ENCODE peak calls at places on chromosomes 2 and 18, in eight cellular contexts. One of them, this sample, is unnamed.

GRCh38 chr2:108305901-108306300 is 17.2 kb downstream of the SULT1C2 start:
- DNase-seq in EL: peak
- DNase-seq in neural progenitor cell: no peak
- DNase-seq in DMS153: no peak
- DNase-seq in activated naive CD4-positive, alpha-beta T cell treated with anti-CD3 and anti-CD28 coated beads, Interleukin-2, amount 50 U/mL, for 16 hours: no peak
- DNase-seq in GF-D8: no peak
- DNase-seq in midbrain: no peak
- DNase-seq in NCI-H1417 treated with DMSO at 0.1 percent for 48 hours: no peak
- DNase-seq in this sample: peak

GRCh38 chr2:19178175-19178574 is 180.2 kb downstream of the OSR1 start:
- DNase-seq in NCI-H1417 treated with DMSO at 0.1 percent for 48 hours: no peak
- DNase-seq in DMS153: no peak
- DNase-seq in GF-D8: no peak
- DNase-seq in neural progenitor cell: no peak
- DNase-seq in midbrain: no peak
- DNase-seq in EL: peak
- DNase-seq in activated naive CD4-positive, alpha-beta T cell treated with anti-CD3 and anti-CD28 coated beads, Interleukin-2, amount 50 U/mL, for 16 hours: no peak
- DNase-seq in this sample: peak

GRCh38 chr2:53724511-53724910 is 43.1 kb upstream of the CHAC2 start:
- DNase-seq in EL: peak
- DNase-seq in midbrain: no peak
- DNase-seq in GF-D8: no peak
- DNase-seq in DMS153: no peak
- DNase-seq in neural progenitor cell: no peak
- DNase-seq in activated naive CD4-positive, alpha-beta T cell treated with anti-CD3 and anti-CD28 coated beads, Interleukin-2, amount 50 U/mL, for 16 hours: no peak
- DNase-seq in NCI-H1417 treated with DMSO at 0.1 percent for 48 hours: no peak
- DNase-seq in this sample: peak

GRCh38 chr2:54374965-54375364 is 81.2 kb upstream of the SPTBN1 start:
- DNase-seq in activated naive CD4-positive, alpha-beta T cell treated with anti-CD3 and anti-CD28 coated beads, Interleukin-2, amount 50 U/mL, for 16 hours: no peak
- DNase-seq in neural progenitor cell: no peak
- DNase-seq in DMS153: no peak
- DNase-seq in GF-D8: no peak
- DNase-seq in midbrain: no peak
- DNase-seq in NCI-H1417 treated with DMSO at 0.1 percent for 48 hours: no peak
- DNase-seq in EL: no peak
- DNase-seq in this sample: no peak

GRCh38 chr18:5628512-5629255 is 84.9 kb upstream of the EPB41L3 start:
- DNase-seq in neural progenitor cell: peak
- DNase-seq in activated naive CD4-positive, alpha-beta T cell treated with anti-CD3 and anti-CD28 coated beads, Interleukin-2, amount 50 U/mL, for 16 hours: peak
- DNase-seq in midbrain: no peak
- DNase-seq in NCI-H1417 treated with DMSO at 0.1 percent for 48 hours: no peak
- DNase-seq in DMS153: no peak
- DNase-seq in GF-D8: no peak
- DNase-seq in EL: no peak
- DNase-seq in this sample: peak

GRCh38 chr2:230642966-230643365 is 69.7 kb upstream of the CAB39 start:
- DNase-seq in EL: no peak
- DNase-seq in NCI-H1417 treated with DMSO at 0.1 percent for 48 hours: no peak
- DNase-seq in DMS153: no peak
- DNase-seq in midbrain: no peak
- DNase-seq in neural progenitor cell: no peak
- DNase-seq in GF-D8: no peak
- DNase-seq in activated naive CD4-positive, alpha-beta T cell treated with anti-CD3 and anti-CD28 coated beads, Interleukin-2, amount 50 U/mL, for 16 hours: no peak
- DNase-seq in this sample: no peak

GRCh38 chr2:95075440-95075885 is 46.1 kb downstream of the MRPS5 start:
- DNase-seq in NCI-H1417 treated with DMSO at 0.1 percent for 48 hours: no peak
- DNase-seq in EL: no peak
- DNase-seq in DMS153: no peak
- DNase-seq in neural progenitor cell: no peak
- DNase-seq in midbrain: no peak
- DNase-seq in activated naive CD4-positive, alpha-beta T cell treated with anti-CD3 and anti-CD28 coated beads, Interleukin-2, amount 50 U/mL, for 16 hours: no peak
- DNase-seq in GF-D8: no peak
- DNase-seq in this sample: no peak

GRCh38 chr2:80461505-80462197 is 157.1 kb upstream of the LRRTM1 start:
- DNase-seq in DMS153: no peak
- DNase-seq in neural progenitor cell: peak
- DNase-seq in NCI-H1417 treated with DMSO at 0.1 percent for 48 hours: no peak
- DNase-seq in midbrain: no peak
- DNase-seq in GF-D8: no peak
- DNase-seq in activated naive CD4-positive, alpha-beta T cell treated with anti-CD3 and anti-CD28 coated beads, Interleukin-2, amount 50 U/mL, for 16 hours: no peak
- DNase-seq in EL: no peak
- DNase-seq in this sample: no peak

GRCh38 chr2:205496777-205497176 is 185.5 kb upstream of the NRP2 start:
- DNase-seq in GF-D8: no peak
- DNase-seq in EL: peak
- DNase-seq in NCI-H1417 treated with DMSO at 0.1 percent for 48 hours: no peak
- DNase-seq in neural progenitor cell: no peak
- DNase-seq in DMS153: no peak
- DNase-seq in midbrain: no peak
- DNase-seq in activated naive CD4-positive, alpha-beta T cell treated with anti-CD3 and anti-CD28 coated beads, Interleukin-2, amount 50 U/mL, for 16 hours: no peak
- DNase-seq in this sample: peak

GRCh38 chr2:225401001-225401400 is 1.5 kb downstream of the NYAP2 start:
- DNase-seq in activated naive CD4-positive, alpha-beta T cell treated with anti-CD3 and anti-CD28 coated beads, Interleukin-2, amount 50 U/mL, for 16 hours: no peak
- DNase-seq in NCI-H1417 treated with DMSO at 0.1 percent for 48 hours: no peak
- DNase-seq in neural progenitor cell: no peak
- DNase-seq in EL: no peak
- DNase-seq in DMS153: no peak
- DNase-seq in midbrain: no peak
- DNase-seq in GF-D8: no peak
- DNase-seq in this sample: no peak

GRCh38 chr2:45120546-45120945 is 111.3 kb upstream of the SIX2 start:
- DNase-seq in NCI-H1417 treated with DMSO at 0.1 percent for 48 hours: no peak
- DNase-seq in neural progenitor cell: no peak
- DNase-seq in EL: no peak
- DNase-seq in DMS153: no peak
- DNase-seq in GF-D8: no peak
- DNase-seq in activated naive CD4-positive, alpha-beta T cell treated with anti-CD3 and anti-CD28 coated beads, Interleukin-2, amount 50 U/mL, for 16 hours: no peak
- DNase-seq in midbrain: no peak
- DNase-seq in this sample: peak

GRCh38 chr18:57743008-57743407 is 60.1 kb downstream of the ATP8B1 start:
- DNase-seq in activated naive CD4-positive, alpha-beta T cell treated with anti-CD3 and anti-CD28 coated beads, Interleukin-2, amount 50 U/mL, for 16 hours: no peak
- DNase-seq in GF-D8: no peak
- DNase-seq in midbrain: no peak
- DNase-seq in DMS153: no peak
- DNase-seq in NCI-H1417 treated with DMSO at 0.1 percent for 48 hours: no peak
- DNase-seq in neural progenitor cell: no peak
- DNase-seq in EL: peak
- DNase-seq in this sample: peak

GRCh38 chr2:218546012-218546411 is 22.1 kb downstream of the USP37 start:
- DNase-seq in EL: no peak
- DNase-seq in GF-D8: no peak
- DNase-seq in DMS153: no peak
- DNase-seq in NCI-H1417 treated with DMSO at 0.1 percent for 48 hours: no peak
- DNase-seq in neural progenitor cell: no peak
- DNase-seq in midbrain: no peak
- DNase-seq in activated naive CD4-positive, alpha-beta T cell treated with anti-CD3 and anti-CD28 coated beads, Interleukin-2, amount 50 U/mL, for 16 hours: no peak
- DNase-seq in this sample: no peak

GRCh38 chr2:75241696-75242095 is 42.4 kb upstream of the TACR1 start:
- DNase-seq in GF-D8: peak
- DNase-seq in neural progenitor cell: no peak
- DNase-seq in DMS153: no peak
- DNase-seq in midbrain: no peak
- DNase-seq in NCI-H1417 treated with DMSO at 0.1 percent for 48 hours: no peak
- DNase-seq in activated naive CD4-positive, alpha-beta T cell treated with anti-CD3 and anti-CD28 coated beads, Interleukin-2, amount 50 U/mL, for 16 hours: no peak
- DNase-seq in EL: peak
- DNase-seq in this sample: peak

GRCh38 chr2:190713476-190713875 is 64.6 kb downstream of the NAB1 start:
- DNase-seq in EL: no peak
- DNase-seq in midbrain: no peak
- DNase-seq in neural progenitor cell: no peak
- DNase-seq in GF-D8: no peak
- DNase-seq in activated naive CD4-positive, alpha-beta T cell treated with anti-CD3 and anti-CD28 coated beads, Interleukin-2, amount 50 U/mL, for 16 hours: no peak
- DNase-seq in DMS153: no peak
- DNase-seq in NCI-H1417 treated with DMSO at 0.1 percent for 48 hours: no peak
- DNase-seq in this sample: peak

GRCh38 chr2:232974431-232974830 is 38.6 kb downstream of the NGEF start:
- DNase-seq in neural progenitor cell: no peak
- DNase-seq in GF-D8: no peak
- DNase-seq in midbrain: no peak
- DNase-seq in NCI-H1417 treated with DMSO at 0.1 percent for 48 hours: no peak
- DNase-seq in DMS153: no peak
- DNase-seq in activated naive CD4-positive, alpha-beta T cell treated with anti-CD3 and anti-CD28 coated beads, Interleukin-2, amount 50 U/mL, for 16 hours: no peak
- DNase-seq in EL: no peak
- DNase-seq in this sample: no peak

GRCh38 chr2:71898375-71898774 is 249.3 kb downstream of the CYP26B1 start:
- DNase-seq in EL: no peak
- DNase-seq in GF-D8: no peak
- DNase-seq in neural progenitor cell: no peak
- DNase-seq in activated naive CD4-positive, alpha-beta T cell treated with anti-CD3 and anti-CD28 coated beads, Interleukin-2, amount 50 U/mL, for 16 hours: no peak
- DNase-seq in DMS153: no peak
- DNase-seq in midbrain: no peak
- DNase-seq in NCI-H1417 treated with DMSO at 0.1 percent for 48 hours: no peak
- DNase-seq in this sample: no peak

GRCh38 chr2:200814276-200814815 is 2.6 kb downstream of the BZW1 start:
- DNase-seq in EL: no peak
- DNase-seq in activated naive CD4-positive, alpha-beta T cell treated with anti-CD3 and anti-CD28 coated beads, Interleukin-2, amount 50 U/mL, for 16 hours: no peak
- DNase-seq in NCI-H1417 treated with DMSO at 0.1 percent for 48 hours: no peak
- DNase-seq in midbrain: no peak
- DNase-seq in neural progenitor cell: no peak
- DNase-seq in DMS153: no peak
- DNase-seq in GF-D8: no peak
- DNase-seq in this sample: no peak

GRCh38 chr2:28683100-28683706 is 68.4 kb upstream of the PPP1CB start:
- DNase-seq in DMS153: peak
- DNase-seq in GF-D8: no peak
- DNase-seq in NCI-H1417 treated with DMSO at 0.1 percent for 48 hours: no peak
- DNase-seq in activated naive CD4-positive, alpha-beta T cell treated with anti-CD3 and anti-CD28 coated beads, Interleukin-2, amount 50 U/mL, for 16 hours: no peak
- DNase-seq in midbrain: peak
- DNase-seq in neural progenitor cell: peak
- DNase-seq in EL: peak
- DNase-seq in this sample: peak

GRCh38 chr2:12046641-12047040 is 300.2 kb downstream of the LPIN1 start:
- DNase-seq in EL: peak
- DNase-seq in DMS153: no peak
- DNase-seq in NCI-H1417 treated with DMSO at 0.1 percent for 48 hours: no peak
- DNase-seq in midbrain: no peak
- DNase-seq in neural progenitor cell: no peak
- DNase-seq in activated naive CD4-positive, alpha-beta T cell treated with anti-CD3 and anti-CD28 coated beads, Interleukin-2, amount 50 U/mL, for 16 hours: no peak
- DNase-seq in GF-D8: no peak
- DNase-seq in this sample: peak

GRCh38 chr2:18149660-18150246 is 271.3 kb downstream of the KCNS3 start:
- DNase-seq in GF-D8: no peak
- DNase-seq in midbrain: peak
- DNase-seq in EL: peak
- DNase-seq in NCI-H1417 treated with DMSO at 0.1 percent for 48 hours: no peak
- DNase-seq in DMS153: no peak
- DNase-seq in activated naive CD4-positive, alpha-beta T cell treated with anti-CD3 and anti-CD28 coated beads, Interleukin-2, amount 50 U/mL, for 16 hours: no peak
- DNase-seq in neural progenitor cell: peak
- DNase-seq in this sample: peak

GRCh38 chr2:98768765-98769476 is 38.0 kb upstream of the MGAT4A start:
- DNase-seq in neural progenitor cell: no peak
- DNase-seq in GF-D8: no peak
- DNase-seq in activated naive CD4-positive, alpha-beta T cell treated with anti-CD3 and anti-CD28 coated beads, Interleukin-2, amount 50 U/mL, for 16 hours: no peak
- DNase-seq in NCI-H1417 treated with DMSO at 0.1 percent for 48 hours: no peak
- DNase-seq in midbrain: no peak
- DNase-seq in DMS153: peak
- DNase-seq in EL: peak
- DNase-seq in this sample: no peak

GRCh38 chr2:136356111-136357033 is 238.4 kb upstream of the CXCR4 start:
- DNase-seq in DMS153: no peak
- DNase-seq in midbrain: no peak
- DNase-seq in EL: no peak
- DNase-seq in GF-D8: no peak
- DNase-seq in activated naive CD4-positive, alpha-beta T cell treated with anti-CD3 and anti-CD28 coated beads, Interleukin-2, amount 50 U/mL, for 16 hours: no peak
- DNase-seq in NCI-H1417 treated with DMSO at 0.1 percent for 48 hours: peak
- DNase-seq in neural progenitor cell: no peak
- DNase-seq in this sample: no peak

GRCh38 chr18:3261393-3262233 is at the start of gene MYL12B:
- DNase-seq in NCI-H1417 treated with DMSO at 0.1 percent for 48 hours: peak
- DNase-seq in GF-D8: peak
- DNase-seq in midbrain: peak
- DNase-seq in activated naive CD4-positive, alpha-beta T cell treated with anti-CD3 and anti-CD28 coated beads, Interleukin-2, amount 50 U/mL, for 16 hours: peak
- DNase-seq in neural progenitor cell: peak
- DNase-seq in DMS153: no peak
- DNase-seq in EL: peak
- DNase-seq in this sample: peak

GRCh38 chr18:26617151-26617554 is 68.8 kb upstream of the KCTD1 start:
- DNase-seq in NCI-H1417 treated with DMSO at 0.1 percent for 48 hours: no peak
- DNase-seq in EL: peak
- DNase-seq in activated naive CD4-positive, alpha-beta T cell treated with anti-CD3 and anti-CD28 coated beads, Interleukin-2, amount 50 U/mL, for 16 hours: no peak
- DNase-seq in midbrain: no peak
- DNase-seq in neural progenitor cell: no peak
- DNase-seq in GF-D8: no peak
- DNase-seq in DMS153: no peak
- DNase-seq in this sample: peak

GRCh38 chr2:69960821-69961220 is 610 bp downstream of the ASPRV1 start:
- DNase-seq in DMS153: no peak
- DNase-seq in activated naive CD4-positive, alpha-beta T cell treated with anti-CD3 and anti-CD28 coated beads, Interleukin-2, amount 50 U/mL, for 16 hours: no peak
- DNase-seq in NCI-H1417 treated with DMSO at 0.1 percent for 48 hours: no peak
- DNase-seq in EL: no peak
- DNase-seq in midbrain: no peak
- DNase-seq in GF-D8: no peak
- DNase-seq in neural progenitor cell: no peak
- DNase-seq in this sample: no peak

GRCh38 chr2:135913726-135914365 is 37.6 kb upstream of the MCM6 start:
- DNase-seq in EL: peak
- DNase-seq in neural progenitor cell: peak
- DNase-seq in midbrain: peak
- DNase-seq in GF-D8: peak
- DNase-seq in NCI-H1417 treated with DMSO at 0.1 percent for 48 hours: no peak
- DNase-seq in activated naive CD4-positive, alpha-beta T cell treated with anti-CD3 and anti-CD28 coated beads, Interleukin-2, amount 50 U/mL, for 16 hours: peak
- DNase-seq in DMS153: no peak
- DNase-seq in this sample: peak